ENCODE peak calls at places on chromosomes 3 and 15, in four cellular contexts. One of them, this sample, is unnamed. For H3K4me1, the result is how much of the 10 kb centered on the place peaks cover.

GRCh38 chr3:123279121-123279520 is 77.4 kb downstream of the SEC22A start:
- DNase-seq in cardiac muscle cell: no peak
- DNase-seq in lower lobe of right lung: no peak
- DNase-seq in lung: no peak
- DNase-seq in this sample: no peak

GRCh38 chr3:37287776-37288175 is 113.4 kb upstream of the LRRFIP2 start:
- DNase-seq in lung: no peak
- DNase-seq in lower lobe of right lung: no peak
- DNase-seq in cardiac muscle cell: no peak
- DNase-seq in this sample: no peak

GRCh38 chr15:52529289-52529929 is 729 bp upstream of the MYO5A start:
- DNase-seq in lower lobe of right lung: no peak
- DNase-seq in cardiac muscle cell: no peak
- DNase-seq in lung: no peak
- DNase-seq in this sample: peak

GRCh38 chr15:69421498-69421897 is 7.3 kb downstream of the KIF23 start:
- DNase-seq in lower lobe of right lung: no peak
- DNase-seq in lung: no peak
- DNase-seq in cardiac muscle cell: peak
- DNase-seq in this sample: no peak

GRCh38 chr3:156675744-156676466 is 1.5 kb downstream of the TIPARP start:
- DNase-seq in lung: peak
- DNase-seq in lower lobe of right lung: peak
- DNase-seq in cardiac muscle cell: peak
- DNase-seq in this sample: peak

GRCh38 chr15:78727561-78727960 is 83.7 kb downstream of the ADAMTS7 start:
- DNase-seq in lower lobe of right lung: no peak
- DNase-seq in lung: peak
- DNase-seq in cardiac muscle cell: peak
- DNase-seq in this sample: no peak

GRCh38 chr15:38818156-38818745 is 253.6 kb upstream of the RASGRP1 start:
- DNase-seq in lower lobe of right lung: no peak
- DNase-seq in cardiac muscle cell: no peak
- DNase-seq in lung: no peak
- DNase-seq in this sample: no peak

GRCh38 chr3:190345878-190346277 is 23.6 kb upstream of the CLDN1 start:
- DNase-seq in lower lobe of right lung: no peak
- DNase-seq in lung: no peak
- DNase-seq in cardiac muscle cell: peak
- DNase-seq in this sample: no peak

GRCh38 chr3:69869643-69870042 is 129.9 kb upstream of the SAMMSON start:
- DNase-seq in cardiac muscle cell: no peak
- DNase-seq in lung: no peak
- DNase-seq in lower lobe of right lung: no peak
- DNase-seq in this sample: no peak

GRCh38 chr15:47374222-47374621 is 343.1 kb upstream of the SEMA6D start:
- DNase-seq in lung: no peak
- DNase-seq in cardiac muscle cell: peak
- DNase-seq in lower lobe of right lung: no peak
- DNase-seq in this sample: peak

GRCh38 chr3:109559389-109559788 is 222.0 kb upstream of the DPPA4 start:
- DNase-seq in lung: no peak
- DNase-seq in lower lobe of right lung: no peak
- DNase-seq in cardiac muscle cell: no peak
- DNase-seq in this sample: no peak

GRCh38 chr3:190972840-190973270 is 110.4 kb upstream of the GMNC start:
- DNase-seq in cardiac muscle cell: no peak
- DNase-seq in lower lobe of right lung: no peak
- DNase-seq in lung: no peak
- DNase-seq in this sample: no peak

GRCh38 chr3:188901126-188901525 is 270.6 kb upstream of the TPRG1 start:
- DNase-seq in cardiac muscle cell: peak
- DNase-seq in lung: no peak
- DNase-seq in lower lobe of right lung: no peak
- DNase-seq in this sample: no peak

GRCh38 chr15:40044717-40045571 is 6.0 kb upstream of the SRP14 start:
- DNase-seq in lower lobe of right lung: peak
- DNase-seq in cardiac muscle cell: peak
- DNase-seq in lung: peak
- DNase-seq in this sample: peak

GRCh38 chr3:194802125-194802433 is 116.4 kb downstream of the FAM43A start:
- DNase-seq in lower lobe of right lung: no peak
- DNase-seq in cardiac muscle cell: no peak
- DNase-seq in lung: no peak
- DNase-seq in this sample: no peak

GRCh38 chr15:68586274-68586961 is 7.6 kb downstream of the CORO2B start:
- DNase-seq in lung: no peak
- DNase-seq in lower lobe of right lung: no peak
- DNase-seq in cardiac muscle cell: peak
- DNase-seq in this sample: no peak

GRCh38 chr3:107525101-107525953 is 2.6 kb downstream of the BBX start:
- DNase-seq in lower lobe of right lung: peak
- DNase-seq in cardiac muscle cell: peak
- DNase-seq in lung: peak
- DNase-seq in this sample: peak

GRCh38 chr3:136860541-136860940 is 1.5 kb upstream of the NCK1 start:
- DNase-seq in cardiac muscle cell: peak
- DNase-seq in lower lobe of right lung: no peak
- DNase-seq in lung: no peak
- DNase-seq in this sample: no peak

GRCh38 chr15:57364282-57365007 is 11.9 kb upstream of the CGNL1 start:
- DNase-seq in cardiac muscle cell: peak
- DNase-seq in lower lobe of right lung: no peak
- DNase-seq in lung: no peak
- DNase-seq in this sample: no peak

GRCh38 chr3:45607790-45608189 is 13.2 kb downstream of the LIMD1 start:
- DNase-seq in cardiac muscle cell: peak
- DNase-seq in lung: no peak
- DNase-seq in lower lobe of right lung: peak
- DNase-seq in this sample: no peak

GRCh38 chr3:126313580-126314304 is 43.5 kb downstream of the KLF15 start:
- DNase-seq in cardiac muscle cell: peak
- DNase-seq in lung: no peak
- DNase-seq in lower lobe of right lung: no peak
- DNase-seq in this sample: no peak

GRCh38 chr3:177085784-177086183 is 111.5 kb downstream of the TBL1XR1 start:
- DNase-seq in cardiac muscle cell: no peak
- DNase-seq in lung: no peak
- DNase-seq in lower lobe of right lung: no peak
- DNase-seq in this sample: no peak

GRCh38 chr15:66069751-66070150 is 183.8 kb downstream of the MEGF11 start:
- DNase-seq in lung: no peak
- DNase-seq in cardiac muscle cell: no peak
- DNase-seq in lower lobe of right lung: no peak
- DNase-seq in this sample: no peak

GRCh38 chr3:170745211-170745718 is 124.7 kb downstream of the RPL22L1 start:
- DNase-seq in lower lobe of right lung: no peak
- DNase-seq in lung: no peak
- DNase-seq in cardiac muscle cell: peak
- DNase-seq in this sample: no peak

GRCh38 chr15:69119692-69120395 is 40.6 kb upstream of the GLCE start:
- DNase-seq in lung: no peak
- DNase-seq in lower lobe of right lung: no peak
- DNase-seq in cardiac muscle cell: no peak
- DNase-seq in this sample: no peak

GRCh38 chr3:188288153-188288552 is 134.2 kb downstream of the LPP start:
- DNase-seq in lower lobe of right lung: no peak
- DNase-seq in cardiac muscle cell: no peak
- DNase-seq in lung: no peak
- DNase-seq in this sample: no peak

GRCh38 chr3:184126006-184126405 is 9.2 kb upstream of the EIF2B5 start:
- DNase-seq in lower lobe of right lung: no peak
- DNase-seq in lung: no peak
- DNase-seq in cardiac muscle cell: no peak
- DNase-seq in this sample: no peak

GRCh38 chr3:107978116-107979057 is 112.4 kb downstream of the CD47 start:
- DNase-seq in lung: no peak
- DNase-seq in cardiac muscle cell: no peak
- DNase-seq in lower lobe of right lung: no peak
- DNase-seq in this sample: peak

GRCh38 chr15:79067434-79067833 is 23.1 kb downstream of the RASGRF1 start:
- DNase-seq in cardiac muscle cell: no peak
- DNase-seq in lung: no peak
- DNase-seq in lower lobe of right lung: no peak
- DNase-seq in this sample: peak

GRCh38 chr3:32544894-32545293 is 25.8 kb downstream of the DYNC1LI1 start:
- DNase-seq in lung: no peak
- DNase-seq in lower lobe of right lung: no peak
- DNase-seq in cardiac muscle cell: peak
- DNase-seq in this sample: no peak

GRCh38 chr3:38137615-38138346 is 680 bp upstream of the MYD88 start:
- DNase-seq in cardiac muscle cell: no peak
- DNase-seq in lung: peak
- DNase-seq in lower lobe of right lung: peak
- DNase-seq in this sample: peak

GRCh38 chr3:151579571-151580270 is 118.9 kb upstream of the IGSF10 start:
- DNase-seq in lower lobe of right lung: no peak
- DNase-seq in lung: no peak
- DNase-seq in cardiac muscle cell: peak
- DNase-seq in this sample: no peak

GRCh38 chr3:30663533-30664241 is 57.3 kb downstream of the TGFBR2 start:
- DNase-seq in cardiac muscle cell: no peak
- DNase-seq in lung: no peak
- DNase-seq in lower lobe of right lung: no peak
- DNase-seq in this sample: no peak

GRCh38 chr3:196216081-196216564 is at the start of gene SLC51A:
- DNase-seq in lower lobe of right lung: no peak
- DNase-seq in lung: no peak
- DNase-seq in cardiac muscle cell: no peak
- DNase-seq in this sample: peak

GRCh38 chr3:158267015-158267414 is 157.1 kb downstream of the RSRC1 start:
- DNase-seq in lower lobe of right lung: no peak
- DNase-seq in lung: no peak
- DNase-seq in cardiac muscle cell: peak
- DNase-seq in this sample: no peak

GRCh38 chr15:87733005-87733404 is 523.5 kb downstream of the NTRK3 start:
- DNase-seq in lung: no peak
- DNase-seq in lower lobe of right lung: no peak
- DNase-seq in cardiac muscle cell: peak
- DNase-seq in this sample: peak

GRCh38 chr3:133973249-133973980 is 56.3 kb downstream of the SLCO2A1 start:
- DNase-seq in lower lobe of right lung: no peak
- DNase-seq in lung: no peak
- DNase-seq in cardiac muscle cell: no peak
- DNase-seq in this sample: no peak

GRCh38 chr15:22939051-22939450 is 41.1 kb downstream of the CYFIP1 start:
- DNase-seq in cardiac muscle cell: no peak
- DNase-seq in lower lobe of right lung: no peak
- DNase-seq in lung: no peak
- DNase-seq in this sample: no peak

GRCh38 chr3:196740476-196741400 is 1.1 kb downstream of the PAK2 start:
- DNase-seq in lung: no peak
- DNase-seq in lower lobe of right lung: no peak
- DNase-seq in cardiac muscle cell: peak
- DNase-seq in this sample: peak

GRCh38 chr15:56047354-56047753 is 53.9 kb upstream of the NEDD4 start:
- DNase-seq in lung: no peak
- DNase-seq in cardiac muscle cell: peak
- DNase-seq in lower lobe of right lung: no peak
- DNase-seq in this sample: no peak

GRCh38 chr15:56042031-56042430 is 48.6 kb upstream of the NEDD4 start:
- DNase-seq in lower lobe of right lung: no peak
- DNase-seq in lung: no peak
- DNase-seq in cardiac muscle cell: no peak
- DNase-seq in this sample: no peak

GRCh38 chr15:56042982-56043980 is 49.9 kb upstream of the NEDD4 start:
- DNase-seq in lower lobe of right lung: no peak
- DNase-seq in lung: no peak
- DNase-seq in cardiac muscle cell: no peak
- DNase-seq in this sample: peak

GRCh38 chr15:56042523-56042922 is 49.1 kb upstream of the NEDD4 start:
- DNase-seq in cardiac muscle cell: no peak
- DNase-seq in lung: no peak
- DNase-seq in lower lobe of right lung: no peak
- DNase-seq in this sample: peak

GRCh38 chr15:56045068-56045748 is 51.8 kb upstream of the NEDD4 start:
- DNase-seq in lung: no peak
- DNase-seq in cardiac muscle cell: no peak
- DNase-seq in lower lobe of right lung: no peak
- DNase-seq in this sample: no peak
- H3K4me1 ChIP-seq in lung: under half
- H3K4me1 ChIP-seq in cardiac muscle cell: under half
- H3K4me1 ChIP-seq in lower lobe of right lung: under half
- H3K4me1 ChIP-seq in this sample: under half

GRCh38 chr3:130779031-130779430 is 32.4 kb upstream of the PIK3R4 start:
- DNase-seq in cardiac muscle cell: no peak
- DNase-seq in lower lobe of right lung: no peak
- DNase-seq in lung: no peak
- DNase-seq in this sample: no peak
- H3K27ac ChIP-seq in cardiac muscle cell: no peak
- H3K27ac ChIP-seq in lower lobe of right lung: no peak
- H3K27ac ChIP-seq in lung: no peak
- H3K27ac ChIP-seq in this sample: no peak

GRCh38 chr3:153221748-153222162 is 59.7 kb downstream of the RAP2B start:
- DNase-seq in lower lobe of right lung: peak
- DNase-seq in cardiac muscle cell: peak
- DNase-seq in lung: peak
- DNase-seq in this sample: peak
- H3K4me3 ChIP-seq in lower lobe of right lung: peak
- H3K4me3 ChIP-seq in cardiac muscle cell: no peak
- H3K4me3 ChIP-seq in lung: no peak
- H3K4me3 ChIP-seq in this sample: no peak

DNA sequence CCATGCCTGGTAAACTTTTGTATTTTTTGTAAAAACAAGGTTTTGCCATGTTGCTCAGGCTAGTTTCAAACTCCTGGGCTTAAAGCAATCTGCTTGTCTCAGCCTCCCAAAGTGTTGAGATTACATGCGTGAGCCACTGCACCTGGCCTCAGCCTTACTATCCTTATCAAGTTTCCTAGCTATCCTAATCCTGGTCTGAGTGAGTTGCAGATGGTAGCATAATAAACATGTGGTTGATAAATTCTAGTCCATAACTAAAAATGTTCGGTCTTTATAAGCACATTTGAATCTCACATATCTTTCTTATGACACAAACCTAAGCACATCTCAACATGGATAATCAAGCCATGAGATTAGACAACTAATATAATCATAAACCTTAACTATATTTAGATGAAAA is 18.5 kb downstream of the NPHP3 start:
- DNase-seq in lung: no peak
- DNase-seq in cardiac muscle cell: no peak
- DNase-seq in lower lobe of right lung: no peak
- DNase-seq in this sample: no peak
- H3K4me1 ChIP-seq in lung: under half
- H3K4me1 ChIP-seq in cardiac muscle cell: under half
- H3K4me1 ChIP-seq in lower lobe of right lung: under half
- H3K4me1 ChIP-seq in this sample: under half

GRCh38 chr3:23734481-23734880 is 71.3 kb upstream of the UBE2E1 start:
- DNase-seq in cardiac muscle cell: no peak
- DNase-seq in lower lobe of right lung: no peak
- DNase-seq in lung: no peak
- DNase-seq in this sample: no peak
- H3K27ac ChIP-seq in cardiac muscle cell: no peak
- H3K27ac ChIP-seq in lower lobe of right lung: no peak
- H3K27ac ChIP-seq in lung: no peak
- H3K27ac ChIP-seq in this sample: no peak

GRCh38 chr3:145898487-145898886 is 262.5 kb downstream of the PLOD2 start:
- DNase-seq in lower lobe of right lung: no peak
- DNase-seq in cardiac muscle cell: peak
- DNase-seq in lung: no peak
- DNase-seq in this sample: no peak
- H3K4me3 ChIP-seq in lower lobe of right lung: no peak
- H3K4me3 ChIP-seq in cardiac muscle cell: no peak
- H3K4me3 ChIP-seq in lung: no peak
- H3K4me3 ChIP-seq in this sample: no peak